ENCODE peak calls at places on chromosomes 4 and X, in four cellular contexts. J is sciatic nerve, L is EH, V is amniotic epithelial cell. E is an unnamed sample.

GRCh38 chr4:128668566-128668965 is 140.9 kb upstream of the JADE1 start:
- DNase-seq in J (no peak), L (no peak), V (no peak), E (no peak)

GRCh38 chr4:40316782-40317635 is 18.1 kb upstream of the CHRNA9 start:
- DNase-seq in J (peak; percentile 61), L (peak; percentile 95), V (peak; percentile 97), E (no peak)

GRCh38 chrX:103845165-103845653 is 13.2 kb upstream of the RAB9B start:
- DNase-seq in J (peak; percentile 84), L (peak; percentile 83), V (peak; percentile 89), E (no peak)

GRCh38 chrX:97267916-97268680 is 384.4 kb downstream of the RPA4 start:
- DNase-seq in J (no peak), L (peak; percentile 23), V (peak; percentile 3), E (peak; percentile 32)

GRCh38 chrX:44343412-44343942 is at the start of gene EFHC2:
- DNase-seq in J (peak; percentile 69), L (no peak), V (peak; percentile 5), E (no peak)

GRCh38 chrX:43716696-43717095 is 60.6 kb downstream of the MAOA start:
- DNase-seq in J (no peak), L (no peak), V (no peak), E (no peak)

GRCh38 chrX:31199051-31199769 is 127.4 kb upstream of the FTHL17 start:
- DNase-seq in J (no peak), L (peak; percentile 83), V (peak; percentile 88), E (peak; percentile 23)

GRCh38 chr4:48796191-48796926 is 16.3 kb upstream of the FRYL start:
- DNase-seq in J (no peak), L (no peak), V (no peak), E (no peak)

GRCh38 chrX:119758682-119759332 is 419 bp downstream of the SOWAHD start:
- DNase-seq in J (no peak), L (peak; percentile 27), V (no peak), E (no peak)

GRCh38 chr4:22477136-22477793 is 38.6 kb downstream of the ADGRA3 start:
- DNase-seq in J (no peak), L (no peak), V (no peak), E (peak; percentile 35)

E was measured in MV-4-11.